ENCODE peak calls at places on chromosomes 3 and 15, in five cellular contexts. O is pancreas, E is thoracic aorta, H is tibial artery, C is NT2/D1. K is an unnamed sample. For H3K4me1, the result is how much of the 10 kb centered on the place peaks cover.

GRCh38 chr15:27704939-27705514 is 394.1 kb downstream of the OCA2 start:
- DNase-seq in H (no peak), C (no peak), E (no peak), O (no peak), K (no peak)

GRCh38 chr3:54146383-54147239 is 24.3 kb downstream of the CACNA2D3 start:
- DNase-seq in C (no peak), H (no peak), O (peak), E (no peak), K (no peak)

GRCh38 chr15:29747837-29748417 is 74.3 kb downstream of the TJP1 start:
- DNase-seq in H (no peak), O (no peak), E (no peak), C (no peak), K (no peak)

GRCh38 chr3:127112796-127113570 is 79.9 kb upstream of the PRR23E start:
- DNase-seq in O (no peak), H (peak), E (no peak), C (no peak), K (no peak)

GRCh38 chr3:153901152-153901551 is 220.0 kb upstream of the ARHGEF26 start:
- DNase-seq in C (no peak), H (no peak), E (no peak), O (no peak), K (no peak)

GRCh38 chr3:178428037-178428436 is 108.2 kb upstream of the KCNMB2 start:
- DNase-seq in E (no peak), C (no peak), O (no peak), H (no peak), K (no peak)

GRCh38 chr3:139935071-139935865 is at the start of gene CLSTN2:
- DNase-seq in O (peak), C (peak), H (peak), E (no peak), K (no peak)

GRCh38 chr3:194930439-194931204 is 244.9 kb downstream of the FAM43A start:
- DNase-seq in H (no peak), E (no peak), C (no peak), O (no peak), K (no peak)

GRCh38 chr3:120568624-120569023 is 27.5 kb upstream of the NDUFB4 start:
- DNase-seq in O (no peak), C (no peak), H (no peak), E (no peak), K (no peak)

GRCh38 chr3:24185738-24186384 is 240.8 kb downstream of the NR1D2 start:
- DNase-seq in E (no peak), H (no peak), C (peak), O (no peak), K (no peak)

GRCh38 chr3:49260711-49261357 is 16.2 kb downstream of the C3orf62 start:
- DNase-seq in O (peak), E (no peak), H (no peak), C (no peak), K (no peak)

GRCh38 chr3:71304684-71305083 is 278.8 kb downstream of the FOXP1 start:
- DNase-seq in C (no peak), H (no peak), O (no peak), E (no peak), K (no peak)

GRCh38 chr3:196634224-196634623 is 5.3 kb upstream of the NRROS start:
- DNase-seq in E (no peak), H (no peak), C (no peak), O (peak), K (no peak)
- H3K4me3 ChIP-seq in E (no peak), H (no peak), C (no peak), O (no peak), K (peak)

GRCh38 chr3:11716576-11717250 is 73.0 kb upstream of the VGLL4 start:
- DNase-seq in O (no peak), C (no peak), H (no peak), E (no peak), K (no peak)

GRCh38 chr3:11711826-11712225 is 68.1 kb upstream of the VGLL4 start:
- DNase-seq in E (no peak), H (no peak), C (no peak), O (no peak), K (no peak)

GRCh38 chr3:11712646-11713045 is 68.9 kb upstream of the VGLL4 start:
- DNase-seq in C (no peak), E (no peak), H (no peak), O (no peak), K (no peak)

GRCh38 chr3:11709782-11710181 is 66.1 kb upstream of the VGLL4 start:
- DNase-seq in H (no peak), O (no peak), E (no peak), C (no peak), K (no peak)

GRCh38 chr3:11713171-11713570 is 69.5 kb upstream of the VGLL4 start:
- DNase-seq in E (no peak), O (no peak), H (no peak), C (no peak), K (no peak)
- H3K4me1 ChIP-seq in E (under half), O (under half), H (under half), C (under half), K (half or more)

DNA sequence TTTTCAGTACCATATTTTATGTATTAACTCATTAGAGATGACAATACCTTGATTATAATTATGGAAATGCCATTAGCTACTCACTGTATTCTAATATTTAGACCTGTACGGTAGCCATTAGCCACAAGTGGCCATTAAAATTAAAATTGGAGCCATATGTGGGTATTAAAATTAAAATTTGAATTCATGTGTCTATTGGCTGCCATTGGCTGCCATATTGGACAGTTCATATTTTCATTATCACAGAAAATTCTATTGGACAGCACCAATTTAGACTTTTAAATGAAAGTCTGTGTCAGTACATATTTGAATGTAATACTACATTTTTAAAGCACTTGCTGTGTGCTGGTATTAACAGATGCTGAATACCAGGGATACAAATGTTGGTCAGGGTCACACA is 3.0 kb downstream of the ATP11B start:
- DNase-seq in O (no peak), C (no peak), H (no peak), E (no peak), K (no peak)
- H3K4me3 ChIP-seq in O (no peak), C (no peak), H (no peak), E (no peak), K (no peak)

DNA sequence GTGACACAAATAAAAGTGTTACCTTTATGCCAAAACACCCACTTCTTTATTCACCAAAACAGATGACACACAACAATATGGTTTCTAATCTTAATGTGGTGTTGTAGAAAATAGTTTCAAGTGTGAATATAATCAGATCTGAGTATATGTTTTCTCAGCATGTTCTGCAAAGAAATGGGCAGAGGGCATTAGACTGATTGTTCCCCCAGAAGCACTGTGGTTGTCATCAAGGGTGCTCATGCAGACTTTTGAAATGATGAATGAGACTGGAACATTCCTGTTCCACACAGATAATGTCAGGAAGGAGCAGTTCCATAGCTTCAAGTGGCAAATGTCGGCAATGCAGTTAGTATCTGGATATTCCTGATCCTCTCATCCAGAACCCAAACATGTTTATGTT is 37.5 kb downstream of the GPR176 start:
- DNase-seq in O (no peak), C (no peak), E (no peak), H (no peak), K (no peak)
- H3K4me1 ChIP-seq in O (under half), C (under half), E (under half), H (under half), K (under half)

GRCh38 chr3:5309181-5309580 is 121.7 kb downstream of the EDEM1 start:
- DNase-seq in C (no peak), E (no peak), H (no peak), O (no peak), K (no peak)

GRCh38 chr3:5304789-5305680 is 117.5 kb downstream of the EDEM1 start:
- DNase-seq in C (peak), E (no peak), H (no peak), O (no peak), K (no peak)

GRCh38 chr3:5304188-5304587 is 116.7 kb downstream of the EDEM1 start:
- DNase-seq in O (no peak), E (no peak), H (no peak), C (no peak), K (no peak)

GRCh38 chr3:5302661-5303060 is 115.2 kb downstream of the EDEM1 start:
- DNase-seq in O (no peak), H (no peak), E (no peak), C (no peak), K (no peak)

DNA sequence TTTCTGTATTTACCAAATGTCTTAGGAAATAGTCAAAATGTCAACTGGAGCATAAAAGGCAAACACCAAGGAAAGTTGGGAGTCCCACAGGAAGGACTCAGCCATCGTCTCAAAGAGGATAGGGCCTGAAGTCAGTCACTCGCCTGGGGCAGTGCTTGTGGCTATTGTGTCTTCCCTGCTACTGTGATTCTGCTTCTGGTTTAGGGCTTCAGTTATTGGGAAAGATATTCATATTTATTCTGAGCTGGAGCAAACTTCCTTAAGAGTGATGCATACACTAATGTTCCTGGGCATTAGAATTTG is 118.1 kb downstream of the EDEM1 start:
- DNase-seq in O (no peak), H (no peak), C (no peak), E (no peak), K (no peak)
- H3K4me3 ChIP-seq in O (no peak), H (no peak), C (no peak), E (no peak), K (no peak)

GRCh38 chr15:78077053-78077859 is at the start of gene TBC1D2B:
- DNase-seq in E (no peak), O (peak), C (no peak), H (peak), K (no peak)

GRCh38 chr15:78073026-78073425 is 4.5 kb downstream of the TBC1D2B start:
- DNase-seq in E (no peak), H (no peak), O (no peak), C (no peak), K (no peak)

GRCh38 chr15:78076231-78077052 is 1.1 kb downstream of the TBC1D2B start:
- DNase-seq in O (no peak), H (no peak), C (no peak), E (no peak), K (no peak)

GRCh38 chr15:78077860-78078187 is 313 bp upstream of the TBC1D2B start:
- DNase-seq in O (no peak), H (no peak), C (no peak), E (no peak), K (no peak)

GRCh38 chr15:78075490-78076230 is 1.9 kb downstream of the TBC1D2B start:
- DNase-seq in O (no peak), H (peak), C (peak), E (no peak), K (no peak)
- H3K4me1 ChIP-seq in O (under half), H (under half), C (under half), E (under half), K (half or more)